ENCODE peak calls at places on chromosomes 16 and 17, in six cellular contexts. K is prostate gland, H is HCT116, V is sigmoid colon, I is upper lobe of left lung, B is spleen. Z is an unnamed sample. For H3K4me1, the result is how much of the 10 kb centered on the place peaks cover.

GRCh38 chr17:72467841-72468653 is 347.2 kb downstream of the SOX9 start:
- DNase-seq in K (peak), V (no peak), B (peak), I (no peak), H (no peak), Z (no peak)

GRCh38 chr16:15907863-15908478 is 19.6 kb upstream of the CEP20 start:
- DNase-seq in V (peak), K (no peak), I (no peak), B (no peak), H (peak), Z (no peak)

GRCh38 chr16:46733319-46733830 is 14.8 kb downstream of the MYLK3 start:
- DNase-seq in I (no peak), H (no peak), V (peak), B (peak), K (no peak), Z (no peak)

GRCh38 chr17:62986549-62986948 is 20.5 kb downstream of the TANC2 start:
- DNase-seq in K (no peak), V (no peak), H (no peak), I (no peak), B (no peak), Z (no peak)

GRCh38 chr17:29124135-29124930 is 55.9 kb downstream of the MYO18A start:
- DNase-seq in H (no peak), I (peak), B (no peak), V (no peak), K (no peak), Z (no peak)

GRCh38 chr17:4533522-4534502 is 21.4 kb downstream of the MYBBP1A start:
- DNase-seq in H (no peak), I (no peak), V (no peak), K (no peak), B (no peak), Z (no peak)

GRCh38 chr17:43671075-43671692 is 9.5 kb upstream of the MEOX1 start:
- DNase-seq in V (no peak), B (no peak), H (no peak), I (no peak), K (peak), Z (no peak)

GRCh38 chr16:15404792-15405191 is 9.2 kb downstream of the MPV17L start:
- DNase-seq in I (peak), V (no peak), B (no peak), H (no peak), K (peak), Z (no peak)

GRCh38 chr16:85428168-85428898 is 184.8 kb upstream of the GSE1 start:
- DNase-seq in H (peak), B (peak), V (peak), I (peak), K (no peak), Z (no peak)

GRCh38 chr17:44772308-44773024 is 13.7 kb downstream of the ADAM11 start:
- DNase-seq in B (no peak), I (no peak), V (no peak), H (no peak), K (no peak), Z (no peak)

GRCh38 chr17:7191571-7192270 is 12.6 kb upstream of the ASGR1 start:
- DNase-seq in I (peak), V (no peak), H (no peak), K (no peak), B (no peak), Z (no peak)

GRCh38 chr17:83109793-83110645 is 30.6 kb downstream of the METRNL start:
- DNase-seq in I (peak), V (peak), K (peak), H (peak), B (no peak), Z (no peak)

GRCh38 chr17:80619535-80620235 is 75.0 kb downstream of the RPTOR start:
- DNase-seq in H (peak), I (no peak), K (no peak), V (no peak), B (no peak), Z (no peak)

GRCh38 chr17:1208966-1209365 is 29.2 kb upstream of the ABR start:
- DNase-seq in I (no peak), H (no peak), B (no peak), K (no peak), V (no peak), Z (no peak)

GRCh38 chr17:1216209-1216937 is 36.6 kb upstream of the ABR start:
- DNase-seq in H (no peak), K (no peak), B (peak), V (no peak), I (no peak), Z (no peak)

GRCh38 chr17:1206016-1206787 is 26.4 kb upstream of the ABR start:
- DNase-seq in H (no peak), K (no peak), V (no peak), I (peak), B (no peak), Z (no peak)

GRCh38 chr17:1217030-1217429 is 37.2 kb upstream of the ABR start:
- DNase-seq in V (no peak), K (no peak), H (no peak), B (no peak), I (no peak), Z (no peak)

DNA sequence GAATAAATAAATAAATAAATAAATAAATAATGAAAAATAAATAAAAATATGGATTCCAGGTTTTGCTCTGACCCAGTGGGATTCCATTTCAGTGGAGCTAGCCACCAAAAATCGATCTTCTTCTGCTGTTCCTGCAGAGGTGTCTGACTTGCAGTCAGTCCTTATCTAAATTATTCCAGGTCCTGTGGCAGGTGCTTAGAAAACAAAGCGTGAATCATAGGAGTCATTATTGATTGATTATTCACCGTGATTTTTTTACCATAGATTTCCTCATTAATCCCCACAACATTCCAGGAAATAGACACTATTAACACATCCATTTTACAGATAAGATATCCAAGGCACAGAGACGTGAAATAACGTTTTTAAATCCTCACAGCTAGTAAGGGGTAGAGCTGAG is 31.5 kb upstream of the ABR start:
- DNase-seq in B (no peak), I (no peak), H (no peak), K (no peak), V (no peak), Z (no peak)
- H3K4me1 ChIP-seq in B (under half), I (under half), H (under half), K (under half), V (under half), Z (under half)

GRCh38 chr16:17411263-17411662 is 59.5 kb downstream of the XYLT1 start:
- DNase-seq in K (no peak), B (no peak), V (no peak), I (no peak), H (no peak), Z (no peak)

GRCh38 chr16:17407321-17407720 is 63.4 kb downstream of the XYLT1 start:
- DNase-seq in H (no peak), V (no peak), B (no peak), K (no peak), I (no peak), Z (no peak)

GRCh38 chr16:17408296-17408695 is 62.5 kb downstream of the XYLT1 start:
- DNase-seq in H (no peak), V (no peak), B (no peak), I (no peak), K (no peak), Z (no peak)

GRCh38 chr16:17409894-17410293 is 60.9 kb downstream of the XYLT1 start:
- DNase-seq in V (no peak), I (no peak), H (no peak), B (no peak), K (no peak), Z (no peak)

DNA sequence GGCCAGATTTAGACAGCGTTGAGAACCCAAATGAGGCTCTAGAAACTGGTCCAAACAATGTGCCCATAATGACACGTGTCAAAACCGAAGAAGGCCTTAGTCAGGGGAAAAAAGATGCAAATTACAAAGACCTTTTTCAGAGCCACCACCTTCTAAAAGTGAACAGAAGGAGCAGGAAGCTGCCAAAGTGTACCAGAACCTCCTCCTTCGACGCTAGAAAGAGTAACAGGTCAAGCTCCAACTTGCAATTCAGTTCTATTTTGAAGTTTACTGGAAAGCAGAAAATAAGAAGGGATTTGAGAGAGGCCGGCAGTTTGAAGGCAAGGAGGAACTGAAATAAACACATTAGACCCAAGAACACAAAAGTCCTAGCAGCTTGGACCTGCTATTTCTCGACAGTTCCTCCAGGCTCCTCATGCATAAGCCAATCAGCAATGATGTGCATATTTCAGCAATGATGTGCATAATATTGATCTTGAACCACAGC is 61.8 kb downstream of the XYLT1 start:
- DNase-seq in V (no peak), B (no peak), H (no peak), K (no peak), I (no peak), Z (no peak)
- TF ChIP-seq POLR2AphosphoS5 in V (no peak), B (no peak), H (no peak), K (no peak), I (no peak), Z (no peak)

DNA sequence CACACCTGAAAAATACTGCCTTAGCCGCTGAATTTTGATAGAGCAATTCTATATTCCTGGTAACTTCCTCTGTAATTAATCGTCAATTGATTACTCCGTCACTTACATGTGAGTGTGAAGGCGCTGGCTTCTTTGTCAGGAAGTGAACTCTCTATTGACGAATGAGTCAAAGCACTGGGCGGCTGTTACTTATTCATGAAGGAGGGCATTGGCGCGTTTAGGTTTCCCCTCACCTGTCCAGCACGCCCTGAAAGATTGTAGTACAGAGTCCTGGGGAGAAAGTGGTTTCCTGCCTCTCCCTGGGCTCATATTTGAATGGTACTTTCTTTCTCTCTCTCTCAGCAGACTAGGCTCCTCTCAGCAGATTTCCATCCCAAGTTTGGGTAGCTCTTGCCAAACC is 21.0 kb downstream of the SOCS3 start:
- DNase-seq in B (no peak), H (peak), V (no peak), I (peak), K (no peak), Z (no peak)
- H3K4me1 ChIP-seq in B (half or more), H (half or more), V (under half), I (under half), K (under half), Z (under half)

GRCh38 chr17:16584273-16584995 is 15.4 kb upstream of the ZNF287 start:
- DNase-seq in V (peak), B (peak), K (peak), H (no peak), I (peak), Z (no peak)
- TF ChIP-seq POLR2AphosphoS5 in V (peak), B (peak), K (peak), H (no peak), I (peak), Z (peak)

DNA sequence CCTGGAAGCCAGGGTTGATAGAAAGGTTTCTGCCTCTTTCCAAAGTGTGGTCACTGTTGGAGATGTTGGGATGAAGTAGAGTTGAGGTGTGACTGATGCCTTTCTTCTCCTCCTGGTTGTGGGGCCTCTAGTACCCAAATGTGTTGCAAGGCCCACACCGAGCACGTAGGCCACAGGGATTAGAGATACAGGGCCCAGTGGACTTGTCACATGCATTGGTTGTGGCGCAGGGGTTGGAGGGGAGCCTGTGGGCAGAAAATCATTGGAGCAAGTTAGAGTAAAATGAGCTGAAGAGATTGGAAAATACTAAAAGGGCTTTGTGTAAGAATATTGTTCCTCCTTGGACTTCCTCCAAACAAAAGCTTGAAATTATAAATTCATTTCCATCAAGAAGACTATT is 4.6 kb downstream of the KRT33A start:
- DNase-seq in B (no peak), I (no peak), K (no peak), H (no peak), V (no peak), Z (no peak)
- H3K4me1 ChIP-seq in B (under half), I (under half), K (under half), H (under half), V (under half), Z (under half)

GRCh38 chr16:58127033-58127556 is 2.1 kb downstream of the CFAP20 start:
- DNase-seq in K (no peak), I (peak), B (no peak), H (no peak), V (no peak), Z (no peak)
- TF ChIP-seq POLR2AphosphoS5 in K (peak), I (no peak), B (no peak), H (no peak), V (no peak), Z (peak)

GRCh38 chr16:30458561-30459394 is 13.1 kb upstream of the SEPHS2 start:
- DNase-seq in B (peak), I (peak), H (no peak), V (peak), K (no peak), Z (no peak)
- H3K4me1 ChIP-seq in B (under half), I (under half), H (under half), V (under half), K (under half), Z (under half)

DNA sequence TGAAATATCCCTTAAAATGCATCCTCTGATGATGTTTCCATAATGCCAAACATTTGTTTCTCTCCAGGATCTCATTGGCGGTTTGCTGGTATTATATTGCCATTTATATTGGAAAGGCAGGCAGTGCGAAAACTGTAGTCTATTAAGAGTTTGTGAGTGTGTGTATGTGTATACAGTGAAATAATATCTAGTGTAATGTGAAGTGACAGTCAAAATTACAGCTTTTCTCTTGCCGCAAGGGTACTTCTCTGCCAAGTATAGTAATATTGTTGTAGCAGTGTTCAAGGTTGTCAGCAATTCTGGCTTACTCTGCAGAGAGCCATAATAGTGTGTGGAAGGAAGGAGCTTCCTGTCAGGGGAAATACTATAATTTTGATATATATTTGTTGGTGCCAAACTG is 178.6 kb downstream of the WWOX start:
- DNase-seq in K (no peak), V (no peak), B (no peak), H (no peak), I (no peak), Z (no peak)
- TF ChIP-seq POLR2AphosphoS5 in K (no peak), V (no peak), B (no peak), H (no peak), I (no peak), Z (no peak)

DNA sequence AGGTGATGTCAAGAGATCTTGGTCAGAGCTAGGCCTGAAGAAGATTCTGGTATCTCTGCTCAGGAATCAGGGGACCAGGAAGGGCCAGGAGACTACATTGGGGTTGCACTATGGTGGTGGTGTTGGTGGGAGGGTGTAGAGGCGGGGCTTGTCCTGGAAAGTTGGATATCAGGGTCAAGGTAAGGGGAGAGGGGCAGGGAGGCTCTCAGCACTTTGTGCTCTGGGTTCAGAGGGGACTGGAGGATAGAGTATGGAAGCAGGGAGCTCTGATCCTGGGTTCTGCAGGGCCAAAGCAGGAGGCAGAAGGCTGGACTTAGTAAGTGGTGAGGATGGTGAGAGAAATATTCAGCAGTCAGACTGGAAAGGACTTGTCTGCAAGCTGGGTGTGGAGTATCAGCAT is 3.0 kb downstream of the NOL3 start:
- DNase-seq in I (no peak), B (no peak), V (no peak), K (no peak), H (no peak), Z (no peak)
- H3K4me1 ChIP-seq in I (half or more), B (under half), V (half or more), K (under half), H (half or more), Z (half or more)

DNA sequence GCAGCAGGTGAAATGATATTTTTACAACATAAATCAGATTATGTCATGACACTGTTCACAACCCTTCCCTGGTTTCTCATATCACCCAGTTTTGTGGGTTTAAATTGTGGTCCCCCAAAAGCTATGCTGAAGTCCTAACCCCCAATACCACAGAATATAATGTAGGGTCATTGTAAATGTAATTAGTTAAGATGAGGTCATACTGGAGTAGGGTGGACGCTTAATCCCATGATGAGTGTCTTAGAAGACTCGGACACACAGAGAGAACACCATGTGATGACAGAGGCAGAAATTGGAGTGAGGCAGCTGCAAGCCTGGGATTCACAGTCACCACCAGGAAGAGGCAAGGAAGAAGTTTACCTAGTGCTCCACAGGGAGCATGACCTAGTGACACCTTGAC is 197.8 kb downstream of the SALL1 start:
- DNase-seq in B (no peak), K (no peak), H (no peak), I (no peak), V (no peak), Z (no peak)
- TF ChIP-seq POLR2AphosphoS5 in B (no peak), K (no peak), H (no peak), I (no peak), V (no peak), Z (no peak)